ENCODE peak calls at places on chromosomes 16 and 17, in eight cellular contexts. One of them, this sample, is unnamed.

GRCh38 chr17:27319536-27320221 is 25.8 kb downstream of the WSB1 start:
- DNase-seq in AG20443: peak
- DNase-seq in heart left ventricle: peak
- DNase-seq in Calu3: no peak
- DNase-seq in stimulated activated CD8-positive, alpha-beta memory T cell treated with anti-CD3 and anti-CD28 coated beads, Interleukin-2, amount 100 ng/mL, for 1 hour: no peak
- DNase-seq in CD4-positive, CD25-positive, alpha-beta regulatory T cell: no peak
- DNase-seq in amygdala: no peak
- DNase-seq in Peyer's patch: no peak
- DNase-seq in this sample: no peak

GRCh38 chr16:89581045-89581695 is 5.6 kb downstream of the CPNE7 start:
- DNase-seq in amygdala: no peak
- DNase-seq in Peyer's patch: no peak
- DNase-seq in Calu3: peak
- DNase-seq in stimulated activated CD8-positive, alpha-beta memory T cell treated with anti-CD3 and anti-CD28 coated beads, Interleukin-2, amount 100 ng/mL, for 1 hour: no peak
- DNase-seq in heart left ventricle: no peak
- DNase-seq in CD4-positive, CD25-positive, alpha-beta regulatory T cell: no peak
- DNase-seq in AG20443: peak
- DNase-seq in this sample: no peak

GRCh38 chr16:55569025-55569424 is 2.5 kb downstream of the CAPNS2 start:
- DNase-seq in heart left ventricle: no peak
- DNase-seq in Calu3: no peak
- DNase-seq in stimulated activated CD8-positive, alpha-beta memory T cell treated with anti-CD3 and anti-CD28 coated beads, Interleukin-2, amount 100 ng/mL, for 1 hour: no peak
- DNase-seq in amygdala: no peak
- DNase-seq in Peyer's patch: no peak
- DNase-seq in AG20443: peak
- DNase-seq in CD4-positive, CD25-positive, alpha-beta regulatory T cell: no peak
- DNase-seq in this sample: no peak

GRCh38 chr17:16912021-16912962 is 59.6 kb downstream of the TNFRSF13B start:
- DNase-seq in AG20443: no peak
- DNase-seq in amygdala: no peak
- DNase-seq in CD4-positive, CD25-positive, alpha-beta regulatory T cell: no peak
- DNase-seq in Peyer's patch: no peak
- DNase-seq in Calu3: no peak
- DNase-seq in heart left ventricle: no peak
- DNase-seq in stimulated activated CD8-positive, alpha-beta memory T cell treated with anti-CD3 and anti-CD28 coated beads, Interleukin-2, amount 100 ng/mL, for 1 hour: no peak
- DNase-seq in this sample: no peak

GRCh38 chr16:88681084-88681680 is 5.1 kb downstream of the SNAI3 start:
- DNase-seq in stimulated activated CD8-positive, alpha-beta memory T cell treated with anti-CD3 and anti-CD28 coated beads, Interleukin-2, amount 100 ng/mL, for 1 hour: no peak
- DNase-seq in heart left ventricle: no peak
- DNase-seq in Calu3: peak
- DNase-seq in amygdala: no peak
- DNase-seq in CD4-positive, CD25-positive, alpha-beta regulatory T cell: peak
- DNase-seq in Peyer's patch: peak
- DNase-seq in AG20443: no peak
- DNase-seq in this sample: no peak

GRCh38 chr16:73166394-73166971 is 118.6 kb upstream of the ZFHX3 start:
- DNase-seq in CD4-positive, CD25-positive, alpha-beta regulatory T cell: no peak
- DNase-seq in heart left ventricle: no peak
- DNase-seq in amygdala: no peak
- DNase-seq in stimulated activated CD8-positive, alpha-beta memory T cell treated with anti-CD3 and anti-CD28 coated beads, Interleukin-2, amount 100 ng/mL, for 1 hour: no peak
- DNase-seq in Peyer's patch: no peak
- DNase-seq in AG20443: no peak
- DNase-seq in Calu3: no peak
- DNase-seq in this sample: no peak

GRCh38 chr16:180101-180920 is at the start of gene HBQ1:
- DNase-seq in amygdala: no peak
- DNase-seq in CD4-positive, CD25-positive, alpha-beta regulatory T cell: no peak
- DNase-seq in AG20443: peak
- DNase-seq in heart left ventricle: no peak
- DNase-seq in Calu3: no peak
- DNase-seq in Peyer's patch: no peak
- DNase-seq in stimulated activated CD8-positive, alpha-beta memory T cell treated with anti-CD3 and anti-CD28 coated beads, Interleukin-2, amount 100 ng/mL, for 1 hour: no peak
- DNase-seq in this sample: peak

GRCh38 chr16:53865492-53865863 is 161.5 kb downstream of the FTO start:
- DNase-seq in heart left ventricle: no peak
- DNase-seq in stimulated activated CD8-positive, alpha-beta memory T cell treated with anti-CD3 and anti-CD28 coated beads, Interleukin-2, amount 100 ng/mL, for 1 hour: no peak
- DNase-seq in Peyer's patch: no peak
- DNase-seq in CD4-positive, CD25-positive, alpha-beta regulatory T cell: no peak
- DNase-seq in AG20443: peak
- DNase-seq in amygdala: no peak
- DNase-seq in Calu3: no peak
- DNase-seq in this sample: no peak

GRCh38 chr16:84919751-84920150 is 91.6 kb downstream of the ZDHHC7 start:
- DNase-seq in amygdala: no peak
- DNase-seq in AG20443: no peak
- DNase-seq in heart left ventricle: peak
- DNase-seq in stimulated activated CD8-positive, alpha-beta memory T cell treated with anti-CD3 and anti-CD28 coated beads, Interleukin-2, amount 100 ng/mL, for 1 hour: no peak
- DNase-seq in CD4-positive, CD25-positive, alpha-beta regulatory T cell: no peak
- DNase-seq in Calu3: no peak
- DNase-seq in Peyer's patch: no peak
- DNase-seq in this sample: no peak

This sample was measured in activated B cell treated with CpG ODN at 0.5 μM for 24 hours.